ENCODE peak calls at places on chromosomes 5 and 9, in ten cellular contexts. A, E, T, Y, N, D, Q, R, M and V are unnamed samples.
A peak's percentile ranks its signal among the peaks of the same experiment; 100 is the strongest.

GRCh38 chr5:31492824-31493223 is 39.1 kb downstream of the DROSHA start:
- DNase-seq in A (peak; percentile 55), E (no peak), T (no peak), Y (no peak), N (no peak), D (no peak), Q (no peak), R (peak; percentile 19), M (no peak), V (no peak)

GRCh38 chr9:21576331-21577189 is 94.4 kb upstream of the IFNE start:
- DNase-seq in A (no peak), E (no peak), T (no peak), Y (peak; percentile 56), N (peak; percentile 83), D (peak; percentile 96), Q (no peak), R (peak; percentile 97), M (no peak), V (no peak)

GRCh38 chr9:95003694-95004451 is 277.4 kb downstream of the AOPEP start:
- DNase-seq in A (peak; percentile 63), E (peak; percentile 66), T (no peak), Y (peak; percentile 34), N (peak; percentile 51), D (peak; percentile 67), Q (peak; percentile 91), R (no peak), M (no peak), V (no peak)

GRCh38 chr9:3672399-3672798 is 146.6 kb upstream of the RFX3 start:
- DNase-seq in A (no peak), E (no peak), T (no peak), Y (no peak), N (no peak), D (no peak), Q (no peak), R (no peak), M (no peak), V (no peak)

GRCh38 chr9:88947581-88948573 is 43.4 kb upstream of the S1PR3 start:
- DNase-seq in A (no peak), E (no peak), T (peak; percentile 14), Y (no peak), N (no peak), D (peak; percentile 43), Q (peak; percentile 32), R (peak; percentile 25), M (no peak), V (no peak)

GRCh38 chr9:131358438-131359029 is 35.4 kb upstream of the PRRC2B start:
- DNase-seq in A (no peak), E (no peak), T (no peak), Y (no peak), N (no peak), D (no peak), Q (no peak), R (no peak), M (no peak), V (no peak)

GRCh38 chr5:150000990-150001659 is 586 bp downstream of the HMGXB3 start:
- DNase-seq in A (peak; percentile 39), E (peak; percentile 32), T (no peak), Y (peak; percentile 52), N (peak; percentile 44), D (peak; percentile 56), Q (peak; percentile 90), R (peak; percentile 34), M (no peak), V (no peak)

GRCh38 chr5:102048940-102049339 is 247.1 kb downstream of the SLCO4C1 start:
- DNase-seq in A (no peak), E (no peak), T (no peak), Y (no peak), N (no peak), D (no peak), Q (no peak), R (no peak), M (no peak), V (no peak)

GRCh38 chr5:63247651-63248050 is 669.0 kb downstream of the LRRC70 start:
- DNase-seq in A (no peak), E (no peak), T (no peak), Y (no peak), N (no peak), D (no peak), Q (no peak), R (no peak), M (no peak), V (no peak)

DNA sequence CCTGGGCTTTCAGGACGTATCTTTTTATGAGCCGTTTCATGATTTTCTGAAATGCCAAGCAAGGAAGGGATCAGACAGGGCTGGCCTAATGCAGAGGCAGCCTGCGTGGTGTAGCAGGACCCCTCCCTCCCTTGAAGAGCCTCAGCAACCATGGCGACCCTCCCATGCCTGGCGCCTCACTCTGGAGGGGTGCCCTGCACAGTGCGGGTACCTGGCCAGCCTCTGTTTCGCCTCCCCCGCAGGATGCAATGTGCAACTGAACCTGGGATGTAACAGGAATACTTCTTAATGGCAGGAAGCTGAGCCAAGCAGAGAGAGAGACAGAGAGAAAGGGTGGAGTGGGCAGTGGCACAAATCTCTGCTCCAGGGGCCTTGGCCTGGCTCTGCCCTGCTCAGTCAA is 23.3 kb upstream of the SMIM32 start:
- DNase-seq in A (no peak), E (no peak), T (no peak), Y (no peak), N (no peak), D (no peak), Q (no peak), R (no peak), M (no peak), V (no peak)
- TF ChIP-seq CTCF in A (peak; percentile 21), E (no peak), T (peak; percentile 25), Y (no peak), N (no peak), D (no peak), Q (no peak), R (no peak), M (no peak), V (no peak)

DNA sequence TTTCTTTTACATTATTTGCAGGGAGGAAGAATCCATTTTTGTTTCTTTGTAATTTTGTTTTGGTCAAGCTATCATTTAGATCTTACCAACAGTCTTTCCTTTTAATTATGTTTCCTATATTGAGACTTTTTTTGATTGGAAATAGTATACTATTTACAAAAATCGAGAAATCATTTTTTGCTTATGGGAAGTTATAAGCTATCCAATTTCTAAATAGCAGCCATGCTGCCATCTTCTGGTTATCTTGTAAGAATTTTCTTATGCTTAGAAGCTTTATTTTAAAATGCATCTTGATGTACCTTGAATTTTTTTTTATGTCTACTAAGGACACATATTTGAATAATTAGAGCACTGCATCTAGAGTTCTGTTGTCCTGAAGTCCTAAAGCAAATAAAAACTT is 821.2 kb downstream of the PTPRD start:
- DNase-seq in A (no peak), E (no peak), T (no peak), Y (peak; percentile 9), N (peak; percentile 25), D (no peak), Q (no peak), R (peak; percentile 12), M (no peak), V (no peak)
- TF ChIP-seq CTCF in A (peak; percentile 42), E (no peak), T (no peak), Y (peak; percentile 4), N (no peak), D (no peak), Q (no peak), R (no peak), M (no peak), V (no peak)

GRCh38 chr9:73034962-73035361 is 82.1 kb upstream of the ALDH1A1 start:
- DNase-seq in A (no peak), E (no peak), T (no peak), Y (no peak), N (peak; percentile 11), D (no peak), Q (no peak), R (no peak), M (no peak), V (no peak)
- TF ChIP-seq CTCF in A (no peak), E (no peak), T (no peak), Y (no peak), N (peak; percentile 41), D (peak; percentile 4), Q (no peak), R (no peak), M (no peak), V (no peak)

DNA sequence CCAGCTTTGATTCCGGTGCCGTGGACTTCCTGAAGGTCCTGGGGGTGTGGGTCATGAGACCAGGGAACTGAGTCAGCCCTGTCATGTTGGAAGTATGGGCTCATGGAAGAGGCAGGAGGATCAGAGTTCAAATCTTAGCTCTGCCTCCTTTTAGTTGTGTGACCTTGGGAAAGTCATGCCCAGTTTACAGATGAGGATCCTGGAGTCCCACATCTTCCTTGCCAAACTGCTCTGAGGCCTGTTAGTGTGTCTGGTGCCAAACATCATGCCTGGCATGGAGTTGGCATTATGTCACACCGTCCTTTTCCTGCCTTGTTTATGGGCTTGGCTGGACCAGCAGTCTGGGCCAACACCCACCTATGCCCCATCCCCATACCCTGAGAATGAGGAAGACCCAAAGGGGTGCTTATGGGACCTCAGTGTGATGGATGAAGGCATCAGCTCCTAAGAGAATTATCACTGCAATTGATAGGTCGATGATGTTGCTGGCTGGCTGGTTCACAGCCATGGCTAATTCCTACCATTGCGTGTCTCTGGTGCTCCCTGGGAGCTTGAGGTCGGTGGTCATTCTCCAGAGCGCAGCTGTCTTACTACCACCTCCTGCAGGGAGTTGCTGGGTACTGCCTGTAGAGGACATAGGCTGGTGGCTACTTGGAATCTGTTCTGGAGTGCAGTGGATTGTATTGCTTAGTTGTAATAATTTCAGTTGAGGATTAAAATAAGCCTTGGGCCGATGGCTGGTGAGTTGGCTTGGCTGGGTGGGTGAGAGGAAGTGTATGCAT is 140.5 kb upstream of the PITX1 start:
- DNase-seq in A (peak; percentile 78), E (no peak), T (peak; percentile 58), Y (no peak), N (no peak), D (no peak), Q (no peak), R (no peak), M (no peak), V (no peak)
- TF ChIP-seq CTCF in A (peak; percentile 78), E (no peak), T (peak; percentile 82), Y (peak; percentile 24), N (no peak), D (no peak), Q (no peak), R (no peak), M (no peak), V (peak; percentile 10)